ENCODE peak calls at places on chromosomes 5 and 9, in nine cellular contexts. One of them, this sample, is unnamed.
A peak's percentile ranks its signal among the peaks of the same experiment; 100 is the strongest.

GRCh38 chr5:159187674-159188164 is 21.6 kb downstream of the RNF145 start:
- DNase-seq in lower lobe of right lung: no peak
- DNase-seq in left ventricle myocardium inferior: no peak
- DNase-seq in transverse colon: no peak
- DNase-seq in kidney epithelial cell: no peak
- DNase-seq in suprapubic skin: no peak
- DNase-seq in upper lobe of left lung: no peak
- DNase-seq in cardiac fibroblast: no peak
- DNase-seq in fibroblast of mammary gland: no peak
- DNase-seq in this sample: no peak

GRCh38 chr9:108245901-108246300 is 609.9 kb downstream of the ACTL7B start:
- DNase-seq in lower lobe of right lung: no peak
- DNase-seq in left ventricle myocardium inferior: no peak
- DNase-seq in transverse colon: no peak
- DNase-seq in kidney epithelial cell: no peak
- DNase-seq in suprapubic skin: no peak
- DNase-seq in upper lobe of left lung: no peak
- DNase-seq in cardiac fibroblast: no peak
- DNase-seq in fibroblast of mammary gland: no peak
- DNase-seq in this sample: no peak

GRCh38 chr5:80206282-80206681 is 49.6 kb downstream of the SERINC5 start:
- DNase-seq in lower lobe of right lung: no peak
- DNase-seq in left ventricle myocardium inferior: no peak
- DNase-seq in transverse colon: no peak
- DNase-seq in kidney epithelial cell: no peak
- DNase-seq in suprapubic skin: no peak
- DNase-seq in upper lobe of left lung: no peak
- DNase-seq in cardiac fibroblast: peak; percentile 79
- DNase-seq in fibroblast of mammary gland: peak; percentile 35
- DNase-seq in this sample: peak; percentile 57

GRCh38 chr9:136089697-136090045 is 5.4 kb downstream of the NACC2 start:
- DNase-seq in lower lobe of right lung: no peak
- DNase-seq in left ventricle myocardium inferior: no peak
- DNase-seq in transverse colon: no peak
- DNase-seq in kidney epithelial cell: no peak
- DNase-seq in suprapubic skin: no peak
- DNase-seq in upper lobe of left lung: no peak
- DNase-seq in cardiac fibroblast: peak; percentile 64
- DNase-seq in fibroblast of mammary gland: peak; percentile 58
- DNase-seq in this sample: no peak

GRCh38 chr9:71822935-71823334 is 54.6 kb upstream of the CEMIP2 start:
- DNase-seq in lower lobe of right lung: no peak
- DNase-seq in left ventricle myocardium inferior: no peak
- DNase-seq in transverse colon: no peak
- DNase-seq in kidney epithelial cell: no peak
- DNase-seq in suprapubic skin: no peak
- DNase-seq in upper lobe of left lung: no peak
- DNase-seq in cardiac fibroblast: no peak
- DNase-seq in fibroblast of mammary gland: no peak
- DNase-seq in this sample: no peak

GRCh38 chr9:17531642-17532254 is 47.1 kb upstream of the SH3GL2 start:
- DNase-seq in lower lobe of right lung: no peak
- DNase-seq in left ventricle myocardium inferior: no peak
- DNase-seq in transverse colon: peak; percentile 25
- DNase-seq in kidney epithelial cell: peak; percentile 10
- DNase-seq in suprapubic skin: no peak
- DNase-seq in upper lobe of left lung: no peak
- DNase-seq in cardiac fibroblast: peak; percentile 66
- DNase-seq in fibroblast of mammary gland: peak; percentile 56
- DNase-seq in this sample: no peak

GRCh38 chr5:6551287-6551954 is 81.4 kb downstream of the NSUN2 start:
- DNase-seq in lower lobe of right lung: no peak
- DNase-seq in left ventricle myocardium inferior: no peak
- DNase-seq in transverse colon: no peak
- DNase-seq in kidney epithelial cell: no peak
- DNase-seq in suprapubic skin: no peak
- DNase-seq in upper lobe of left lung: no peak
- DNase-seq in cardiac fibroblast: peak; percentile 35
- DNase-seq in fibroblast of mammary gland: peak; percentile 4
- DNase-seq in this sample: no peak

GRCh38 chr5:139864716-139865483 is 69.3 kb downstream of the PSD2 start:
- DNase-seq in lower lobe of right lung: no peak
- DNase-seq in left ventricle myocardium inferior: no peak
- DNase-seq in transverse colon: no peak
- DNase-seq in kidney epithelial cell: no peak
- DNase-seq in suprapubic skin: no peak
- DNase-seq in upper lobe of left lung: no peak
- DNase-seq in cardiac fibroblast: no peak
- DNase-seq in fibroblast of mammary gland: no peak
- DNase-seq in this sample: no peak

GRCh38 chr9:137436761-137437600 is 4.2 kb downstream of the ENTPD8 start:
- DNase-seq in lower lobe of right lung: peak; percentile 47
- DNase-seq in left ventricle myocardium inferior: no peak
- DNase-seq in transverse colon: peak; percentile 58
- DNase-seq in kidney epithelial cell: no peak
- DNase-seq in suprapubic skin: no peak
- DNase-seq in upper lobe of left lung: no peak
- DNase-seq in cardiac fibroblast: no peak
- DNase-seq in fibroblast of mammary gland: no peak
- DNase-seq in this sample: no peak

GRCh38 chr9:23342296-23342695 is 483.7 kb downstream of the ELAVL2 start:
- DNase-seq in lower lobe of right lung: no peak
- DNase-seq in left ventricle myocardium inferior: no peak
- DNase-seq in transverse colon: no peak
- DNase-seq in kidney epithelial cell: no peak
- DNase-seq in suprapubic skin: no peak
- DNase-seq in upper lobe of left lung: no peak
- DNase-seq in cardiac fibroblast: peak; percentile 12
- DNase-seq in fibroblast of mammary gland: peak; percentile 7
- DNase-seq in this sample: no peak

GRCh38 chr9:38085308-38085707 is 16.3 kb upstream of the SHB start:
- DNase-seq in lower lobe of right lung: no peak
- DNase-seq in left ventricle myocardium inferior: no peak
- DNase-seq in transverse colon: no peak
- DNase-seq in kidney epithelial cell: no peak
- DNase-seq in suprapubic skin: peak; percentile 57
- DNase-seq in upper lobe of left lung: no peak
- DNase-seq in cardiac fibroblast: no peak
- DNase-seq in fibroblast of mammary gland: no peak
- DNase-seq in this sample: no peak

GRCh38 chr9:15606667-15607472 is 54.0 kb downstream of the CCDC171 start:
- DNase-seq in lower lobe of right lung: no peak
- DNase-seq in left ventricle myocardium inferior: no peak
- DNase-seq in transverse colon: no peak
- DNase-seq in kidney epithelial cell: no peak
- DNase-seq in suprapubic skin: no peak
- DNase-seq in upper lobe of left lung: no peak
- DNase-seq in cardiac fibroblast: peak; percentile 63
- DNase-seq in fibroblast of mammary gland: peak; percentile 47
- DNase-seq in this sample: no peak

GRCh38 chr9:113895526-113895925 is 19.4 kb downstream of the ZNF618 start:
- DNase-seq in lower lobe of right lung: no peak
- DNase-seq in left ventricle myocardium inferior: no peak
- DNase-seq in transverse colon: no peak
- DNase-seq in kidney epithelial cell: no peak
- DNase-seq in suprapubic skin: no peak
- DNase-seq in upper lobe of left lung: no peak
- DNase-seq in cardiac fibroblast: peak; percentile 42
- DNase-seq in fibroblast of mammary gland: peak; percentile 67
- DNase-seq in this sample: no peak

GRCh38 chr9:128118472-128118857 is 9.1 kb downstream of the PTGES2 start:
- DNase-seq in lower lobe of right lung: no peak
- DNase-seq in left ventricle myocardium inferior: no peak
- DNase-seq in transverse colon: peak; percentile 4
- DNase-seq in kidney epithelial cell: no peak
- DNase-seq in suprapubic skin: no peak
- DNase-seq in upper lobe of left lung: no peak
- DNase-seq in cardiac fibroblast: no peak
- DNase-seq in fibroblast of mammary gland: no peak
- DNase-seq in this sample: no peak

GRCh38 chr5:1897816-1898450 is 15.2 kb upstream of the IRX4 start:
- DNase-seq in lower lobe of right lung: peak; percentile 33
- DNase-seq in left ventricle myocardium inferior: no peak
- DNase-seq in transverse colon: no peak
- DNase-seq in kidney epithelial cell: no peak
- DNase-seq in suprapubic skin: no peak
- DNase-seq in upper lobe of left lung: no peak
- DNase-seq in cardiac fibroblast: no peak
- DNase-seq in fibroblast of mammary gland: no peak
- DNase-seq in this sample: no peak

GRCh38 chr5:172926796-172927195 is 32.4 kb upstream of the RPL26L1 start:
- DNase-seq in lower lobe of right lung: no peak
- DNase-seq in left ventricle myocardium inferior: no peak
- DNase-seq in transverse colon: no peak
- DNase-seq in kidney epithelial cell: no peak
- DNase-seq in suprapubic skin: no peak
- DNase-seq in upper lobe of left lung: no peak
- DNase-seq in cardiac fibroblast: no peak
- DNase-seq in fibroblast of mammary gland: no peak
- DNase-seq in this sample: no peak

DNA sequence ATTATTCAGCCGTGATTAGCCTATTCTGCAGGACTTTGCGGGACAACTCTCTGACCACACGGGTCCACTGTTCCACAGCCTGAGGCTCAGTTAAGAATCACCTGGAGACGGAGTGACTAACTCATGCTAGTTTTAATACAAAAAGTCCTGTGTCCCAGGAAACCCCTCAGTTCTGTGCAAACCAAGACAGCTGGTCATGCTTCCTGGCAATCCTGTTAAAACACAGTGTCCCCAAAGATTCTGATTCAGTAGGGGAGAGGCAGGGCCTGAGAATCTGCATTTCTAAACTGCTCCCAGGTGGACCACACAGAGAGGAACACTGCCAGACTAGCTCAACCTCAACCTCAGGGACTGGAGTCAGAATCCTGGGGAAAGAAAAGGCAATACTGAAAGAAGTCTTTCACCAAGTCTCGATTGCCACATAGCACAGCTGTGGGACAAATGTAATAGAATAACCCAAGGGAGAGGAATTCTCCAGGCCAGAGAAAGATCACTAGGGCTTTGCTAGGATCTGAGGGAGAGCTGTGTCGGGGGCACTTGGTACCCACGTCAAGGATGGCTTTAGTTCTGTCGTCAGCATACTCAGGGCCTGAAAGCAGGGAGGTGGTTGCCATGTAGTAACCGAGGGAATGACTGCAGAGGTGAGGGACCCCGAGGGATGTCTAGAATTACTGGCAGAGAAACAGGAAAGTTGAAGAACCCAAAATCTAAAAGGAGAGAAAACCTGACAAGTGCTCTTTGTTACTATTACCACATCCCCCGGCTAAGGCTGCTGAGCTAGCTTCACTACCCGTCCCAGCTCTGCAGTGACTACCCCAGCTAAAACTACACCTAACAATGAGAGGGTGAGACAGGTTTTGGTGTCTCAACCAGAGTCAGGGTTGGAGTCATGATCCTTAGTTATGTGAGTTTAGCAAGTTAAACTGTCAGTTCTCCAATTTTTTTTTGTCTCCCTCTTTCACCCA is 8.6 kb downstream of the SUSD1 start:
- DNase-seq in lower lobe of right lung: no peak
- DNase-seq in left ventricle myocardium inferior: no peak
- DNase-seq in transverse colon: no peak
- DNase-seq in kidney epithelial cell: peak; percentile 74
- DNase-seq in suprapubic skin: no peak
- DNase-seq in upper lobe of left lung: no peak
- DNase-seq in cardiac fibroblast: peak; percentile 61
- DNase-seq in fibroblast of mammary gland: peak; percentile 42
- DNase-seq in this sample: no peak
- TF ChIP-seq CTCF in lower lobe of right lung: no peak
- TF ChIP-seq CTCF in left ventricle myocardium inferior: peak; percentile 13
- TF ChIP-seq CTCF in transverse colon: no peak
- TF ChIP-seq CTCF in kidney epithelial cell: peak; percentile 36
- TF ChIP-seq CTCF in suprapubic skin: no peak
- TF ChIP-seq CTCF in upper lobe of left lung: no peak
- TF ChIP-seq CTCF in cardiac fibroblast: peak; percentile 21
- TF ChIP-seq CTCF in fibroblast of mammary gland: peak; percentile 24
- TF ChIP-seq CTCF in this sample: no peak

GRCh38 chr5:135139397-135140134 is 105.5 kb upstream of the PITX1 start:
- DNase-seq in lower lobe of right lung: no peak
- DNase-seq in left ventricle myocardium inferior: no peak
- DNase-seq in transverse colon: peak; percentile 42
- DNase-seq in kidney epithelial cell: peak; percentile 42
- DNase-seq in suprapubic skin: peak; percentile 50
- DNase-seq in upper lobe of left lung: peak; percentile 37
- DNase-seq in cardiac fibroblast: peak; percentile 75
- DNase-seq in fibroblast of mammary gland: peak; percentile 89
- DNase-seq in this sample: peak; percentile 80
- H3K4me3 ChIP-seq in lower lobe of right lung: no peak overlapping the region
- H3K4me3 ChIP-seq in left ventricle myocardium inferior: no peak overlapping the region
- H3K4me3 ChIP-seq in transverse colon: no peak overlapping the region
- H3K4me3 ChIP-seq in kidney epithelial cell: no peak overlapping the region
- H3K4me3 ChIP-seq in suprapubic skin: no peak overlapping the region
- H3K4me3 ChIP-seq in upper lobe of left lung: no peak overlapping the region
- H3K4me3 ChIP-seq in cardiac fibroblast: no peak overlapping the region
- H3K4me3 ChIP-seq in fibroblast of mammary gland: no peak overlapping the region
- H3K4me3 ChIP-seq in this sample: peak overlapping the region; percentile 29

GRCh38 chr5:181167814-181168488 is 20.6 kb downstream of the OR2V2 start:
- DNase-seq in lower lobe of right lung: no peak
- DNase-seq in left ventricle myocardium inferior: no peak
- DNase-seq in transverse colon: no peak
- DNase-seq in kidney epithelial cell: no peak
- DNase-seq in suprapubic skin: no peak
- DNase-seq in upper lobe of left lung: no peak
- DNase-seq in cardiac fibroblast: no peak
- DNase-seq in fibroblast of mammary gland: no peak
- DNase-seq in this sample: no peak
- TF ChIP-seq CTCF in lower lobe of right lung: peak; percentile 25
- TF ChIP-seq CTCF in left ventricle myocardium inferior: peak; percentile 44
- TF ChIP-seq CTCF in transverse colon: peak; percentile 28
- TF ChIP-seq CTCF in kidney epithelial cell: peak; percentile 69
- TF ChIP-seq CTCF in suprapubic skin: no peak
- TF ChIP-seq CTCF in upper lobe of left lung: peak; percentile 15
- TF ChIP-seq CTCF in cardiac fibroblast: peak; percentile 46
- TF ChIP-seq CTCF in fibroblast of mammary gland: peak; percentile 50
- TF ChIP-seq CTCF in this sample: peak; percentile 28

GRCh38 chr9:11708899-11709298 is 984.3 kb upstream of the TYRP1 start:
- DNase-seq in lower lobe of right lung: no peak
- DNase-seq in left ventricle myocardium inferior: no peak
- DNase-seq in transverse colon: no peak
- DNase-seq in kidney epithelial cell: no peak
- DNase-seq in suprapubic skin: no peak
- DNase-seq in upper lobe of left lung: no peak
- DNase-seq in cardiac fibroblast: no peak
- DNase-seq in fibroblast of mammary gland: no peak
- DNase-seq in this sample: no peak

GRCh38 chr9:11709567-11709966 is 983.6 kb upstream of the TYRP1 start:
- DNase-seq in lower lobe of right lung: no peak
- DNase-seq in left ventricle myocardium inferior: no peak
- DNase-seq in transverse colon: no peak
- DNase-seq in kidney epithelial cell: no peak
- DNase-seq in suprapubic skin: no peak
- DNase-seq in upper lobe of left lung: no peak
- DNase-seq in cardiac fibroblast: no peak
- DNase-seq in fibroblast of mammary gland: no peak
- DNase-seq in this sample: no peak

DNA sequence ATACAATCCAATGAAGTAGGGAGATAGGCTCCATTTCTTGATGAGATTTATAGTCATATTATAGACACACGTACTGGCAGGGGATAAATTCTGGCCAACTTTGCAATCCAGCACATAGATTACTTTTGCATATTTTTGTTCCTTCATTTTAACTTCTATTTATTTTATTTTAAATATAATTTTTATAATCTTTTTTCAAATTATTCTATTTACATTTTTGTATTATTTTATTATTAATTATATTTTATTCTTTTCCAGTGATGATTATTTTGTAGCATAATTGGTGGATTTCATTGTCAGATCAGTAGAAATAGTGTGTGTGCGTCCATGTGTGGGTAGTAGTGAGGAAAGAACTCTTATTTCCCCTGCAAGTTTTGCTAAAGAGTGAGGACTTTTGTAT is 980.1 kb upstream of the TYRP1 start:
- DNase-seq in lower lobe of right lung: no peak
- DNase-seq in left ventricle myocardium inferior: no peak
- DNase-seq in transverse colon: no peak
- DNase-seq in kidney epithelial cell: no peak
- DNase-seq in suprapubic skin: no peak
- DNase-seq in upper lobe of left lung: no peak
- DNase-seq in cardiac fibroblast: no peak
- DNase-seq in fibroblast of mammary gland: no peak
- DNase-seq in this sample: no peak
- H3K4me3 ChIP-seq in lower lobe of right lung: no peak overlapping the region
- H3K4me3 ChIP-seq in left ventricle myocardium inferior: no peak overlapping the region
- H3K4me3 ChIP-seq in transverse colon: no peak overlapping the region
- H3K4me3 ChIP-seq in kidney epithelial cell: no peak overlapping the region
- H3K4me3 ChIP-seq in suprapubic skin: no peak overlapping the region
- H3K4me3 ChIP-seq in upper lobe of left lung: no peak overlapping the region
- H3K4me3 ChIP-seq in cardiac fibroblast: no peak overlapping the region
- H3K4me3 ChIP-seq in fibroblast of mammary gland: no peak overlapping the region
- H3K4me3 ChIP-seq in this sample: no peak overlapping the region

This sample was measured in AG04449.